ENCODE peak calls at places on chromosome 19, in five cellular contexts. U is NCI-H510A treated with DMSO at 0.1 percent for 48 hours, T is RCC 7860, L is tibial artery, H is fibroblast of villous mesenchyme. Z is an unnamed sample.

GRCh38 chr19:29665826-29666633 is 769 bp downstream of the PLEKHF1 start:
- DNase-seq in H (peak), L (peak), T (no peak), U (no peak), Z (no peak)

GRCh38 chr19:50003810-50004419 is 21.3 kb downstream of the VRK3 start:
- DNase-seq in U (no peak), H (peak), L (peak), T (peak), Z (peak)

GRCh38 chr19:1113278-1113985 is 9.6 kb downstream of the GPX4 start:
- DNase-seq in L (peak), T (peak), U (no peak), H (peak), Z (peak)

GRCh38 chr19:33557720-33558119 is 36.1 kb upstream of the PEPD start:
- DNase-seq in H (no peak), T (no peak), U (no peak), L (no peak), Z (no peak)

GRCh38 chr19:39695759-39696158 is 8.5 kb upstream of the LGALS14 start:
- DNase-seq in U (no peak), T (no peak), L (no peak), H (no peak), Z (no peak)

GRCh38 chr19:53012006-53012405 is 1.7 kb upstream of the ERVV-1 start:
- DNase-seq in T (no peak), L (no peak), U (no peak), H (no peak), Z (no peak)

GRCh38 chr19:29887498-29887897 is 54.5 kb upstream of the URI1 start:
- DNase-seq in U (no peak), T (no peak), H (no peak), L (no peak), Z (no peak)

GRCh38 chr19:34306213-34306661 is 51.9 kb downstream of the GARRE1 start:
- DNase-seq in U (no peak), T (peak), L (no peak), H (no peak), Z (no peak)

GRCh38 chr19:55383789-55384575 is at the start of gene TMEM238:
- DNase-seq in H (peak), T (no peak), U (peak), L (no peak), Z (peak)

GRCh38 chr19:15622991-15623390 is 8.0 kb downstream of the CYP4F8 start:
- DNase-seq in T (no peak), U (no peak), L (no peak), H (no peak), Z (no peak)

GRCh38 chr19:50877338-50877737 is 4.1 kb downstream of the KLK2 start:
- DNase-seq in U (no peak), H (no peak), L (no peak), T (no peak), Z (no peak)

GRCh38 chr19:55041627-55042343 is 3.7 kb upstream of the GP6 start:
- DNase-seq in L (no peak), H (no peak), U (no peak), T (no peak), Z (no peak)

GRCh38 chr19:34044011-34044410 is 128.3 kb upstream of the LSM14A start:
- DNase-seq in L (no peak), U (no peak), T (no peak), H (no peak), Z (no peak)

GRCh38 chr19:3080281-3080680 is 13.9 kb upstream of the GNA11 start:
- DNase-seq in U (no peak), L (no peak), H (peak), T (no peak), Z (no peak)

GRCh38 chr19:39444598-39445257 is 654 bp upstream of the SUPT5H start:
- DNase-seq in U (no peak), T (no peak), L (no peak), H (peak), Z (no peak)

GRCh38 chr19:48533770-48534169 is 18.2 kb upstream of the SULT2B1 start:
- DNase-seq in H (no peak), T (no peak), L (no peak), U (no peak), Z (no peak)

GRCh38 chr19:3591876-3592613 is 6.8 kb downstream of the GIPC3 start:
- DNase-seq in U (no peak), T (no peak), L (no peak), H (no peak), Z (no peak)

GRCh38 chr19:17103177-17103576 is 27.6 kb downstream of the MYO9B start:
- DNase-seq in H (peak), L (no peak), T (no peak), U (no peak), Z (no peak)

GRCh38 chr19:23823952-23824389 is 65.3 kb upstream of the ZNF681 start:
- DNase-seq in H (no peak), U (no peak), L (no peak), T (no peak), Z (peak)

GRCh38 chr19:46728693-46729339 is 11.9 kb upstream of the PRKD2 start:
- DNase-seq in T (no peak), L (peak), H (peak), U (peak), Z (peak)

GRCh38 chr19:46355234-46355990 is 8.5 kb downstream of the PPP5C start:
- DNase-seq in U (no peak), L (no peak), H (no peak), T (peak), Z (no peak)

GRCh38 chr19:57377498-57378146 is 12.0 kb upstream of the ZNF548 start:
- DNase-seq in U (no peak), H (no peak), L (no peak), T (no peak), Z (no peak)

Z was measured in GM06990.